ENCODE peak calls at places on chromosomes 1 and 21, in five cellular contexts. L is GM13976, O is NCI-H1092, Z is AG08395, I is Ammon's horn. Q is an unnamed sample.
A peak's percentile ranks its signal among the peaks of the same experiment; 100 is the strongest.

GRCh38 chr1:160795951-160796383 is at the start of gene LY9:
- DNase-seq in Z (no peak), L (peak; percentile 63), O (no peak), I (no peak), Q (no peak)

GRCh38 chr1:180239145-180240096 is 9.4 kb downstream of the LHX4 start:
- DNase-seq in O (no peak), I (no peak), Z (no peak), L (no peak), Q (no peak)

GRCh38 chr1:243550276-243550675 is 294.4 kb downstream of the SDCCAG8 start:
- DNase-seq in L (no peak), O (no peak), Z (no peak), I (no peak), Q (no peak)

GRCh38 chr1:181083842-181084605 is 4.5 kb upstream of the IER5 start:
- DNase-seq in Z (no peak), L (peak; percentile 71), O (peak; percentile 57), I (peak; percentile 58), Q (no peak)

GRCh38 chr21:41124626-41125240 is 43.2 kb upstream of the BACE2 start:
- DNase-seq in O (no peak), I (no peak), Z (no peak), L (no peak), Q (no peak)

GRCh38 chr1:53600001-53600400 is 139.0 kb downstream of the GLIS1 start:
- DNase-seq in O (no peak), L (no peak), Z (no peak), I (no peak), Q (no peak)

GRCh38 chr1:156359973-156360372 is 9.0 kb upstream of the RHBG start:
- DNase-seq in I (no peak), L (no peak), Z (peak; percentile 63), O (no peak), Q (no peak)

GRCh38 chr1:109619655-109620395 is at the start of gene AMPD2:
- DNase-seq in O (peak; percentile 22), L (peak; percentile 92), I (peak; percentile 71), Z (peak; percentile 91), Q (peak; percentile 66)

GRCh38 chr21:38120984-38121855 is 135.6 kb upstream of the KCNJ15 start:
- DNase-seq in O (no peak), L (no peak), I (no peak), Z (no peak), Q (no peak)

GRCh38 chr21:45986316-45987051 is 4.9 kb downstream of the COL6A1 start:
- DNase-seq in L (no peak), O (no peak), I (no peak), Z (no peak), Q (no peak)

GRCh38 chr1:225750865-225751824 is 26.5 kb upstream of the SRP9 start:
- DNase-seq in Z (no peak), O (no peak), I (no peak), L (no peak), Q (no peak)

GRCh38 chr21:39384674-39385298 is 35.9 kb upstream of the HMGN1 start:
- DNase-seq in I (no peak), L (no peak), Z (no peak), O (no peak), Q (no peak)

GRCh38 chr1:159197767-159198557 is 6.7 kb upstream of the ACKR1 start:
- DNase-seq in O (peak; percentile 67), Z (peak; percentile 77), I (peak; percentile 88), L (peak; percentile 59), Q (peak; percentile 27)

GRCh38 chr1:189929501-189930099 is 548.1 kb downstream of the BRINP3 start:
- DNase-seq in O (no peak), Z (no peak), I (no peak), L (no peak), Q (peak; percentile 46)

GRCh38 chr1:224506141-224506814 is 71.7 kb upstream of the WDR26 start:
- DNase-seq in L (no peak), Z (no peak), O (no peak), I (no peak), Q (no peak)

GRCh38 chr1:108533351-108534083 is 26.4 kb upstream of the EEIG2 start:
- DNase-seq in Z (no peak), I (no peak), L (peak; percentile 50), O (no peak), Q (peak; percentile 60)

GRCh38 chr1:103525114-103525606 is 339 bp upstream of the RNPC3 start:
- DNase-seq in I (peak; percentile 58), O (no peak), L (no peak), Z (peak; percentile 67), Q (no peak)

GRCh38 chr1:64199154-64199553 is 4.3 kb upstream of the UBE2U start:
- DNase-seq in O (no peak), I (no peak), Z (peak; percentile 14), L (no peak), Q (no peak)

GRCh38 chr1:46401964-46402626 is 8.0 kb downstream of the FAAH start:
- DNase-seq in L (no peak), Z (peak; percentile 93), I (peak; percentile 97), O (no peak), Q (peak; percentile 91)